ENCODE peak calls at places on chromosomes 7 and 10, in nine cellular contexts. M is mammary epithelial cell; P is CD8-positive, alpha-beta T cell; D is A549; H is CD4-positive, CD25-positive, alpha-beta regulatory T cell; S is epithelial cell of esophagus; L is AG10803; B is fibroblast of lung; O is pancreas. G is an unnamed sample.

GRCh38 chr10:88897019-88897853 is 17.2 kb downstream of the STAMBPL1 start:
- DNase-seq in M (no peak), P (no peak), D (no peak), H (peak; percentile 39), S (no peak), L (peak; percentile 49), B (no peak), O (no peak), G (no peak)

GRCh38 chr7:116797611-116798010 is 64.8 kb upstream of the CAPZA2 start:
- DNase-seq in M (peak; percentile 41), P (no peak), D (no peak), H (no peak), S (peak; percentile 88), L (no peak), B (peak; percentile 66), O (no peak), G (no peak)

GRCh38 chr10:120938822-120939221 is 87.7 kb downstream of the WDR11 start:
- DNase-seq in M (no peak), P (no peak), D (no peak), H (no peak), S (no peak), L (no peak), B (no peak), O (no peak), G (no peak)

GRCh38 chr7:118863961-118864360 is 639.5 kb downstream of the ANKRD7 start:
- DNase-seq in M (no peak), P (no peak), D (no peak), H (no peak), S (no peak), L (no peak), B (peak; percentile 20), O (no peak), G (no peak)

GRCh38 chr10:11797847-11798633 is 25.1 kb upstream of the PROSER2 start:
- DNase-seq in M (no peak), P (no peak), D (no peak), H (no peak), S (no peak), L (no peak), B (no peak), O (no peak), G (no peak)

GRCh38 chr10:91796332-91797076 is 1.7 kb upstream of the TNKS2 start:
- DNase-seq in M (peak; percentile 40), P (peak; percentile 59), D (no peak), H (peak; percentile 79), S (peak; percentile 57), L (no peak), B (no peak), O (peak; percentile 43), G (peak; percentile 52)

GRCh38 chr10:60208676-60209269 is 180.9 kb downstream of the ANK3 start:
- DNase-seq in M (peak; percentile 21), P (no peak), D (no peak), H (peak; percentile 12), S (peak; percentile 56), L (peak; percentile 51), B (peak; percentile 69), O (no peak), G (no peak)

GRCh38 chr10:94279835-94280709 is 82.7 kb downstream of the NOC3L start:
- DNase-seq in M (peak; percentile 37), P (peak; percentile 52), D (peak; percentile 34), H (peak; percentile 60), S (peak; percentile 53), L (peak; percentile 63), B (peak; percentile 57), O (peak; percentile 43), G (peak; percentile 54)

GRCh38 chr7:99196536-99197288 is 11.2 kb downstream of the KPNA7 start:
- DNase-seq in M (peak; percentile 69), P (no peak), D (no peak), H (no peak), S (peak; percentile 77), L (peak; percentile 17), B (peak; percentile 19), O (no peak), G (no peak)

GRCh38 chr10:84258034-84258695 is 13.3 kb downstream of the RGR start:
- DNase-seq in M (no peak), P (no peak), D (no peak), H (no peak), S (no peak), L (no peak), B (no peak), O (no peak), G (no peak)

GRCh38 chr10:84257343-84258020 is 12.6 kb downstream of the RGR start:
- DNase-seq in M (no peak), P (no peak), D (no peak), H (no peak), S (no peak), L (no peak), B (no peak), O (no peak), G (no peak)

GRCh38 chr10:84254552-84255137 is 9.8 kb downstream of the RGR start:
- DNase-seq in M (no peak), P (no peak), D (no peak), H (no peak), S (no peak), L (no peak), B (no peak), O (no peak), G (no peak)

GRCh38 chr10:84261236-84261635 is 16.4 kb downstream of the RGR start:
- DNase-seq in M (no peak), P (no peak), D (no peak), H (no peak), S (no peak), L (no peak), B (no peak), O (no peak), G (no peak)

GRCh38 chr10:84256510-84257342 is 11.9 kb downstream of the RGR start:
- DNase-seq in M (peak; percentile 16), P (peak; percentile 40), D (peak; percentile 44), H (peak; percentile 47), S (peak; percentile 59), L (peak; percentile 38), B (peak; percentile 44), O (peak; percentile 22), G (peak; percentile 90)
- H3K4me3 ChIP-seq in M (no peak overlapping the region), P (no peak overlapping the region), D (peak overlapping the region; percentile 31), H (no peak overlapping the region), S (no peak overlapping the region), L (no peak overlapping the region), B (no peak overlapping the region), O (no peak overlapping the region), G (no peak overlapping the region)

DNA sequence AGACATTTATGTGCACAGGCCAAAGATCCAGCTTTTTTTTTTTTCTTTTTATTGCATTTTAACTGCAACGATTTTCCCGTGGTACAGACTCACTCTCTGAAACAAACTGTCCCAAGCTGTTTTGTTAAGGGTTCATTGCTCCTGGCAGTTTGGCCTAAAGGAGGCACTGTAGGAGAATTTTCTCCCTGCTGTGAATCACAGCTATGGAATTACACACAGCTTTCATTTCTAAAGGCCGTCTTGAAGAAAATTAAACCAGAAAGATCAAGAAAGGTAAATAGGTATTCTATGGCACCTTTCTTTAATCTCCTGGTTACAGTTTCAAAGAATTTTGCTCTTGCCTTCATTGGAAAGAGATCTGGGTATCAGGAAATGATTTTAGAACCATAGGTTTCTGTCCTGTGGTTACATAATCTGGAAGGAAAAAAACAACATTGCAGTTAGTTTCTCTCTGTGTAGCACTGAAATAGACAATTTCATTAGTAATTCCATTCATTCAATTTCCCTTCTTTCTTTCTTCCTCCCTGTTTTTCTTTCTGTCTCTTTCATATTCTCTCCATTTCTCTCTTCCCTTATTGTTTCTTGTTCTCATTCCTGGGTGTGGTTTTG is 51.2 kb downstream of the PDK4 start:
- DNase-seq in M (peak; percentile 54), P (no peak), D (peak; percentile 68), H (no peak), S (peak; percentile 71), L (peak; percentile 66), B (peak; percentile 86), O (peak; percentile 61), G (peak; percentile 43)
- H3K4me3 ChIP-seq in M (no peak overlapping the region), P (no peak overlapping the region), D (peak overlapping the region; percentile 34), H (no peak overlapping the region), S (peak overlapping the region; percentile 16), L (peak overlapping the region; percentile 53), B (peak overlapping the region; percentile 41), O (peak overlapping the region; percentile 19), G (no peak overlapping the region)

DNA sequence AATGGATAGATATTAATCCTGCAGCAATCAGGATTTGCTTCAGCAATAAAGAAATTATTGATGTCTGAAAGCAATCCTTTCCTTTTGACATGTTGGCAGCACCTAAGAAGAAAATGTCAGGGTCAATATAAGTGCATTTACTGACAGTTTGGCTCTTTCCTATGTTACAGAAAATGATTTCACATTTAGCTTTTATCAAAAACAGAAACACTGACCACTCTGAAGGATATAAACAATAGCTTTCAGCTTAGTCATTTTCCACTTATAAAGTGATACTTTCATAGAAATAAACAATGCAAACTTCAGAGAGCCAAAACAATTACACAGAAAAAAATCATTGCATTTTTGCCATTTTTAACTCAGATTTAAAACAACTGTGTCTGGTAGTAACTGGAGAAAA is 325.6 kb upstream of the KAT6B start:
- DNase-seq in M (no peak), P (no peak), D (no peak), H (no peak), S (no peak), L (peak; percentile 56), B (peak; percentile 72), O (no peak), G (no peak)
- H3K4me3 ChIP-seq in M (no peak overlapping the region), P (no peak overlapping the region), D (no peak overlapping the region), H (no peak overlapping the region), S (no peak overlapping the region), L (no peak overlapping the region), B (no peak overlapping the region), O (no peak overlapping the region), G (no peak overlapping the region)

DNA sequence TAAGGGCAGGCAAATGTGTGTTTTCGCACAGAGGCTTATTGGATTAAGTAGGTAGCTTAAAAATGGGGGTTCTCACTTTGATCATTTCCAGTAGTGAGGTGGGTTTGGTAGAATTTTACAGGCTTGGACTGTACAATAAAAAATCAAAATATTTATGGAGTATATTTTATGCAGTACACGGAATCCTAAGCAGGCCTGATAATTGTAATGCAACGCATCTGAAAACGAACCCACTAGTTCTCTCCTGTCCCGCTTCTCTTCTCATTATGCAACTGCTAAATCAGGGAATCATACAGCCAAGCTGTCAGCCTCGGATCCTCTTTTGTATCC is 377 bp upstream of the POLR1F start:
- DNase-seq in M (no peak), P (no peak), D (no peak), H (no peak), S (no peak), L (no peak), B (no peak), O (no peak), G (no peak)
- H3K4me3 ChIP-seq in M (no peak overlapping the region), P (peak overlapping the region; percentile 86), D (no peak overlapping the region), H (peak overlapping the region; percentile 96), S (peak overlapping the region; percentile 95), L (no peak overlapping the region), B (no peak overlapping the region), O (peak overlapping the region; percentile 91), G (no peak overlapping the region)

GRCh38 chr7:78063758-78064157 is 265.2 kb downstream of the PHTF2 start:
- DNase-seq in M (no peak), P (no peak), D (no peak), H (no peak), S (no peak), L (no peak), B (no peak), O (no peak), G (no peak)
- H3K4me3 ChIP-seq in M (no peak overlapping the region), P (no peak overlapping the region), D (no peak overlapping the region), H (no peak overlapping the region), S (no peak overlapping the region), L (no peak overlapping the region), B (no peak overlapping the region), O (no peak overlapping the region), G (no peak overlapping the region)